ENCODE peak calls at places on chromosomes 6 and 20, in eight cellular contexts. N, R, F, H, A, E, T and K are unnamed samples.

GRCh38 chr20:50642288-50642803 is 49.0 kb downstream of the RIPOR3 start:
- DNase-seq in H (no peak), A (peak), F (peak), N (peak), E (no peak), R (no peak), T (peak), K (no peak)

GRCh38 chr6:168525926-168526630 is 85.1 kb downstream of the SMOC2 start:
- DNase-seq in E (no peak), N (no peak), F (no peak), A (no peak), R (no peak), T (no peak), H (no peak), K (no peak)

GRCh38 chr20:32975698-32976674 is 28.2 kb downstream of the SUN5 start:
- DNase-seq in A (no peak), E (peak), T (no peak), R (no peak), F (peak), N (no peak), H (no peak), K (no peak)

GRCh38 chr6:73879894-73880293 is 183.9 kb downstream of the CD109 start:
- DNase-seq in F (no peak), E (no peak), H (no peak), N (no peak), A (no peak), R (no peak), T (no peak), K (no peak)

GRCh38 chr6:39829331-39829730 is 37.2 kb downstream of the DAAM2 start:
- DNase-seq in H (no peak), T (peak), F (no peak), N (no peak), E (no peak), R (no peak), A (no peak), K (no peak)

GRCh38 chr6:129184808-129185366 is 301.9 kb downstream of the LAMA2 start:
- DNase-seq in N (no peak), R (no peak), E (no peak), A (no peak), H (no peak), T (peak), F (no peak), K (no peak)

GRCh38 chr6:139378882-139379341 is 4.5 kb upstream of the CITED2 start:
- DNase-seq in R (peak), F (no peak), E (no peak), T (no peak), A (peak), N (no peak), H (no peak), K (no peak)

GRCh38 chr6:167683028-167683862 is 143.5 kb upstream of the AFDN start:
- DNase-seq in T (no peak), R (peak), F (no peak), H (no peak), A (peak), E (peak), N (no peak), K (no peak)

GRCh38 chr6:148419430-148419829 is 76.8 kb downstream of the SASH1 start:
- DNase-seq in F (no peak), R (no peak), T (no peak), E (no peak), N (no peak), H (no peak), A (no peak), K (no peak)

GRCh38 chr6:47187883-47188587 is 121.7 kb downstream of the TNFRSF21 start:
- DNase-seq in A (peak), H (no peak), E (no peak), N (no peak), T (peak), R (no peak), F (no peak), K (no peak)

GRCh38 chr6:154984146-154984545 is 11.0 kb upstream of the TIAM2 start:
- DNase-seq in T (no peak), H (no peak), R (no peak), E (no peak), N (no peak), F (no peak), A (no peak), K (no peak)

DNA sequence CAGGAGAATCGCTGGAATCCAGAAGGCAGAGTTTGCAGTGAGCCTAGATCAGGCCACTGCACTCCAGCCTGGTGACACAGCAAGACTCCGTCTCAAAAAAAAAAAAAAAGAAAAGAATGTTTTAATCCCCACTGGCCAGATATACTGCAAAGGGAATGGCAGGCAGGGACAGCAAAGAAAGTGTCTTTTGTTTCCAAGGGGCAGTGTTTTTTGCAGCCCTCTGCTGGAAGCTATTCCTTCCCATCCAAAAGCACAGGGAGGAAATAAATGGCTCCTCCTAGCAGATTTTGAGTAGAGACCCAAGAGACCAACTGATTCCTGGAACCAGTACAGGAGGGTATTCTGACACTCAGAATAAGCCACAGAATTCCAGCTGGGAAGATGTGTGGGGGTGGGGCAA is 112.5 kb upstream of the STMND1 start:
- DNase-seq in F (no peak), R (no peak), N (no peak), E (no peak), A (no peak), T (no peak), H (no peak), K (no peak)
- TF ChIP-seq CTCF in F (no peak), R (no peak), N (no peak), E (no peak), A (no peak), T (no peak), H (no peak), K (no peak)

DNA sequence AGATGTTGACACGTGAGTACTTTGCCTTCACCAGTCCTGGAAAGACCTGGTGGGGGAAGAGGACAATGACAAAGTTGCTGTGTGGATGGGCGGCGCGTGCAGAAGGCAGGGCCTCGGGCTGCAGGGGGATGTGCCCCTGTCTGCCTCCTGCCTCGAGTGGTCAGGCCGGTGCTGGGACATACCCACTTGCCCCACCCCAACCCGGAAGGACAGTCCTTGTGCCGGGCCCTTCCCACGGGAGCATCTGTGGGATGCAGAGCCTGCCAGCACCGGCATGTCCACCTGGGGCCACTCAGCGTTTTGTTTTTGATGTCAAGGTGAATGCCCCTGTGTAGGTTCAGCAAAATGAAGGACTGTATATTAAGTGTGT is 60.5 kb upstream of the BHLHE23 start:
- DNase-seq in E (peak), T (no peak), N (no peak), H (no peak), R (no peak), A (no peak), F (no peak), K (no peak)
- TF ChIP-seq CTCF in E (no peak), T (no peak), N (no peak), H (no peak), R (no peak), A (no peak), F (no peak), K (no peak)

GRCh38 chr6:117025310-117025709 is 148.3 kb downstream of the RFX6 start:
- DNase-seq in T (no peak), R (no peak), F (peak), H (no peak), N (peak), A (no peak), E (no peak), K (no peak)
- TF ChIP-seq CTCF in T (no peak), R (no peak), F (peak), H (no peak), N (peak), A (no peak), E (no peak), K (no peak)

DNA sequence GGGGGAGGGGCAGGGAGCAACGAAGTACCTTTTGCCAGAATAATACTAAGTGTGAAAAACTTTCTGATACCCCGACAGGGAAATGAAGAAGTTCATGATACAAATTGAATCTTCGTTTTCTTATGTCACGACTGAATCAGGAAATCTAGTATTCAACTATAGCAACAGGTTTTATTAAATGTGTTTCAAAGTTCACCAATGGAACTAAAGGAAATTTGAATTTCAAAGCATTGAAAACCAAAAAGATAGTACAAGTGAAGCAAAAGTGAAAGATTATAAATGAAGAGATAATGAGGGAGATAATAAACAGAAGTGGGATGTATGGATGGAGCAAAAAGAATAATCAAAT is 333.2 kb downstream of the ADGRB3 start:
- DNase-seq in R (no peak), T (no peak), A (no peak), N (no peak), H (no peak), E (no peak), F (no peak), K (no peak)
- TF ChIP-seq CTCF in R (no peak), T (no peak), A (no peak), N (no peak), H (no peak), E (no peak), F (no peak), K (no peak)

GRCh38 chr20:10414982-10415650 is 18.9 kb downstream of the MKKS start:
- DNase-seq in R (no peak), F (no peak), N (peak), E (no peak), A (no peak), H (no peak), T (peak), K (no peak)

GRCh38 chr20:10411673-10412072 is 22.3 kb downstream of the MKKS start:
- DNase-seq in F (no peak), N (no peak), H (no peak), A (no peak), E (no peak), R (no peak), T (no peak), K (no peak)

GRCh38 chr20:10408427-10408826 is 25.6 kb downstream of the MKKS start:
- DNase-seq in A (no peak), R (no peak), E (no peak), T (no peak), H (no peak), F (no peak), N (no peak), K (no peak)

GRCh38 chr20:10412591-10413408 is 21.2 kb downstream of the MKKS start:
- DNase-seq in F (no peak), T (no peak), E (no peak), A (peak), R (peak), H (no peak), N (no peak), K (no peak)
- TF ChIP-seq CTCF in F (peak), T (peak), E (no peak), A (peak), R (peak), H (no peak), N (peak), K (no peak)

GRCh38 chr6:33407132-33407718 is 3.6 kb upstream of the PHF1 start:
- DNase-seq in T (peak), H (no peak), R (no peak), F (no peak), N (no peak), A (peak), E (no peak), K (no peak)
- TF ChIP-seq CTCF in T (peak), H (peak), R (no peak), F (peak), N (no peak), A (peak), E (peak), K (no peak)

DNA sequence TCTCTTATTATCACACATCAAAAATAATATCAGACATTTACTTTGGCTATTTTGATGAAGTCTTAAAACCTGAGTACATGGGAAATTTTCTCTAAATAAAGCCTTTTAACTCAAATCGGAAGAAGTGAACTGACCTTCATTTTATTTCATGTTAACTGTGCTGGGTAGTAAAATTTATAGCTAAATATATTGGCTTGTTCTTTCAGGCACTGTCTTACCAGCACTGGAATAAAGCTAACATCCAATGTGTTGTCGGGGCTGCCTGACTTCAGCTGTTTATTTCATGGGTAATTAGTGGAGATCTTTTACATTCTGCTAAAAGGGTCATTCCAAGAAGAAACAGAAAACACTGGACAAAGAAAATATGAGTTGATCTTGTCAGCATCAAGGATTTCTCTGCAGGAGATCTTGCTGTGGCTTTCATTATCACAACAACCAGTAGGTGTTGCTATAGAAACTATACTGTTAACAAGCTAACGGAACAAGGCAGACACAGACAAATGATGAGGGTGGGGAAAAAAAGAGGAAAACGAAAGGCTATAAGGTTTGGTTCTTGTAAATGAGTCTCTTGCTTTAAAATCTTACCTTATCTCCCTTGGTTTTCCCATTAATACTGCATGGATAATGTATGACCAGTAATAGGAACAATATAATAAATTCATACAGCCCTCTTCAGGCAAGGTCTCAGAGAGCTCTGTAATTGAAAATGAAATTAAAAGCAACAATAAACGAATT is 206.9 kb downstream of the SIM1 start:
- DNase-seq in H (no peak), A (peak), T (peak), R (peak), N (peak), F (no peak), E (no peak), K (no peak)
- TF ChIP-seq CTCF in H (no peak), A (no peak), T (peak), R (peak), N (peak), F (peak), E (no peak), K (peak)

GRCh38 chr6:9659848-9660247 is 755.0 kb downstream of the TFAP2A start:
- DNase-seq in H (no peak), E (no peak), R (no peak), A (no peak), F (no peak), T (no peak), N (no peak), K (no peak)
- TF ChIP-seq CTCF in H (no peak), E (no peak), R (no peak), A (no peak), F (no peak), T (no peak), N (no peak), K (no peak)

GRCh38 chr6:111417946-111418345 is 65.1 kb downstream of the REV3L start:
- DNase-seq in R (no peak), F (no peak), H (no peak), E (no peak), N (no peak), T (peak), A (no peak), K (no peak)
- TF ChIP-seq CTCF in R (no peak), F (no peak), H (no peak), E (no peak), N (no peak), T (no peak), A (no peak), K (no peak)

DNA sequence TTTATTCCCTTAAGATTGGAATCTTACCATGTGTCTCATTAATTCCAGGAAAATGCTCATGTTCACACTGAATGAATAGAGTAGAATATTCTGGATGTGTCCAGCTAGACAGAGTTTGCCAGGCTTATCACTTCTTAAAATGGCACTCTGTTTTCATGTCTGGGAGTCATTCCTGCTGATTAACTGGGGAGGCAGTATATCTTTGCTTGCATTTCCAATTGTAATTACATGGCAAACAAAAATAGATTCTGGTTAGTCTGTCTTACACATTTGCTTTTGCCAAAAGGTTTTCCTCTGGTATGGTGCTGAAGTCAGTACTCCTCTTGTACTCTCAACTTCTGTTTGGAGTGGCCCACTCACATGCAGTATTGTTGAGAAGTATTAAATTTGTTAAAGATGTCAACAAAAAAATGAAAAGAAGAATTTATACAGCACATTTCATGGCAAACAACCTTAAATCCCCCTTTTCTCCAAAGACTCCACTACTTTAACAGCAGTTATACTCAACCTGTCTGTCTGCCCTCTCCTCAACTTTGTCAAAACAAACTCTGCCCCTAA is 70.2 kb downstream of the TENT5A start:
- DNase-seq in H (no peak), E (no peak), A (no peak), F (no peak), N (no peak), T (no peak), R (no peak), K (no peak)
- TF ChIP-seq CTCF in H (no peak), E (no peak), A (no peak), F (no peak), N (no peak), T (no peak), R (no peak), K (no peak)